ENCODE peak calls at places on chromosomes 12 and 14, in seven cellular contexts. F, Z, R, S, E, I and M are unnamed samples.

GRCh38 chr12:85466906-85467305 is 186.9 kb downstream of the ALX1 start:
- DNase-seq in F (no peak), Z (no peak), R (no peak), S (no peak), E (no peak), I (no peak), M (no peak)

GRCh38 chr12:20369164-20370000 is 1.0 kb downstream of the PDE3A start:
- DNase-seq in F (peak), Z (peak), R (peak), S (peak), E (peak), I (no peak), M (peak)

GRCh38 chr12:2319747-2320146 is 267.0 kb downstream of the CACNA1C start:
- DNase-seq in F (no peak), Z (peak), R (peak), S (no peak), E (no peak), I (no peak), M (no peak)

GRCh38 chr12:6606331-6607131 is 648 bp downstream of the CHD4 start:
- DNase-seq in F (peak), Z (peak), R (no peak), S (peak), E (peak), I (peak), M (peak)

GRCh38 chr14:100574642-100575031 is 12.6 kb downstream of the BEGAIN start:
- DNase-seq in F (no peak), Z (no peak), R (no peak), S (no peak), E (no peak), I (no peak), M (no peak)

GRCh38 chr12:57005980-57006808 is at the start of gene ZBTB39:
- DNase-seq in F (peak), Z (peak), R (peak), S (peak), E (peak), I (peak), M (peak)

GRCh38 chr12:45566257-45566656 is 163.2 kb upstream of the ARID2 start:
- DNase-seq in F (no peak), Z (no peak), R (no peak), S (no peak), E (no peak), I (no peak), M (no peak)

GRCh38 chr14:32509632-32510187 is 180.6 kb downstream of the AKAP6 start:
- DNase-seq in F (no peak), Z (peak), R (peak), S (no peak), E (peak), I (no peak), M (no peak)

GRCh38 chr12:113228394-113229028 is 7.2 kb downstream of the TPCN1 start:
- DNase-seq in F (no peak), Z (no peak), R (no peak), S (no peak), E (no peak), I (no peak), M (no peak)

GRCh38 chr14:99356031-99356430 is 84.0 kb upstream of the BCL11B start:
- DNase-seq in F (no peak), Z (no peak), R (no peak), S (no peak), E (no peak), I (no peak), M (no peak)

GRCh38 chr12:57434517-57435223 is at the start of gene INHBC:
- DNase-seq in F (peak), Z (no peak), R (no peak), S (no peak), E (no peak), I (no peak), M (no peak)

GRCh38 chr14:102967506-102967795 is 45.0 kb downstream of the AMN start:
- DNase-seq in F (no peak), Z (no peak), R (no peak), S (no peak), E (no peak), I (no peak), M (no peak)

GRCh38 chr12:109389146-109389545 is 41.4 kb downstream of the MYO1H start:
- DNase-seq in F (no peak), Z (no peak), R (no peak), S (no peak), E (no peak), I (peak), M (peak)

GRCh38 chr14:64970776-64971451 is 1.2 kb downstream of the RAB15 start:
- DNase-seq in F (no peak), Z (no peak), R (peak), S (no peak), E (no peak), I (no peak), M (no peak)

GRCh38 chr12:93578221-93578620 is 5.7 kb downstream of the SOCS2 start:
- DNase-seq in F (no peak), Z (no peak), R (no peak), S (no peak), E (no peak), I (no peak), M (no peak)

GRCh38 chr12:68403296-68403695 is 71.1 kb upstream of the MDM1 start:
- DNase-seq in F (no peak), Z (no peak), R (peak), S (no peak), E (no peak), I (no peak), M (no peak)

GRCh38 chr14:91363776-91364523 is 53.7 kb downstream of the CCDC88C start:
- DNase-seq in F (no peak), Z (no peak), R (no peak), S (no peak), E (no peak), I (peak), M (no peak)

GRCh38 chr12:1935700-1936378 is 17.4 kb upstream of the CACNA2D4 start:
- DNase-seq in F (no peak), Z (no peak), R (no peak), S (peak), E (no peak), I (no peak), M (no peak)

GRCh38 chr12:96210376-96211055 is 16.3 kb downstream of the ELK3 start:
- DNase-seq in F (no peak), Z (no peak), R (no peak), S (no peak), E (no peak), I (peak), M (no peak)

GRCh38 chr12:19498099-19498498 is 58.8 kb downstream of the AEBP2 start:
- DNase-seq in F (no peak), Z (peak), R (no peak), S (no peak), E (no peak), I (no peak), M (no peak)

GRCh38 chr14:41257476-41257875 is 349.2 kb upstream of the LRFN5 start:
- DNase-seq in F (no peak), Z (no peak), R (no peak), S (no peak), E (no peak), I (no peak), M (no peak)

GRCh38 chr12:130764475-130765185 is 48.5 kb upstream of the RIMBP2 start:
- DNase-seq in F (no peak), Z (peak), R (peak), S (no peak), E (no peak), I (peak), M (peak)

GRCh38 chr12:115075552-115076170 is 391.7 kb upstream of the TBX3 start:
- DNase-seq in F (no peak), Z (no peak), R (no peak), S (no peak), E (no peak), I (no peak), M (no peak)

GRCh38 chr14:61145903-61146411 is 135.2 kb downstream of the TMEM30B start:
- DNase-seq in F (no peak), Z (peak), R (peak), S (no peak), E (peak), I (no peak), M (no peak)

GRCh38 chr12:92582466-92582865 is 120.3 kb upstream of the PLEKHG7 start:
- DNase-seq in F (no peak), Z (no peak), R (no peak), S (no peak), E (no peak), I (no peak), M (no peak)

GRCh38 chr14:37559386-37559785 is 35.7 kb downstream of the FOXA1 start:
- DNase-seq in F (no peak), Z (no peak), R (peak), S (no peak), E (no peak), I (no peak), M (no peak)

GRCh38 chr12:111330800-111331752 is 37.8 kb downstream of the PHETA1 start:
- DNase-seq in F (no peak), Z (peak), R (peak), S (no peak), E (no peak), I (peak), M (no peak)

GRCh38 chr12:76888775-76889174 is 10.0 kb upstream of the CSRP2 start:
- DNase-seq in F (no peak), Z (no peak), R (no peak), S (no peak), E (no peak), I (no peak), M (no peak)

GRCh38 chr14:101761881-101762529 is 496 bp downstream of the PPP2R5C start:
- DNase-seq in F (no peak), Z (peak), R (no peak), S (peak), E (peak), I (peak), M (peak)

GRCh38 chr14:92958373-92959188 is 35.6 kb downstream of the CHGA start:
- DNase-seq in F (no peak), Z (no peak), R (no peak), S (no peak), E (no peak), I (no peak), M (no peak)

GRCh38 chr14:28240909-28241308 is 525.7 kb upstream of the FOXG1 start:
- DNase-seq in F (no peak), Z (no peak), R (no peak), S (no peak), E (no peak), I (no peak), M (no peak)

GRCh38 chr14:77864580-77864979 is 64.7 kb downstream of the ADCK1 start:
- DNase-seq in F (no peak), Z (no peak), R (no peak), S (no peak), E (no peak), I (no peak), M (no peak)

GRCh38 chr12:124454735-124455134 is 112.7 kb downstream of the NCOR2 start:
- DNase-seq in F (no peak), Z (peak), R (peak), S (no peak), E (no peak), I (peak), M (no peak)

GRCh38 chr14:28608438-28608837 is 158.1 kb upstream of the FOXG1 start:
- DNase-seq in F (no peak), Z (peak), R (no peak), S (no peak), E (no peak), I (no peak), M (no peak)

GRCh38 chr12:5808956-5809355 is 136.1 kb downstream of the ANO2 start:
- DNase-seq in F (no peak), Z (no peak), R (peak), S (no peak), E (no peak), I (no peak), M (no peak)

GRCh38 chr12:113407931-113408585 is 4.4 kb upstream of the SDS start:
- DNase-seq in F (no peak), Z (peak), R (peak), S (no peak), E (no peak), I (no peak), M (no peak)

GRCh38 chr14:105100931-105101330 is 35.7 kb upstream of the GPR132 start:
- DNase-seq in F (no peak), Z (no peak), R (no peak), S (no peak), E (no peak), I (no peak), M (no peak)

GRCh38 chr12:103468837-103469236 is 26.9 kb downstream of the C12orf42 start:
- DNase-seq in F (peak), Z (no peak), R (no peak), S (no peak), E (no peak), I (no peak), M (no peak)

GRCh38 chr14:21997300-21997699 is 323.7 kb upstream of the OR4E1 start:
- DNase-seq in F (peak), Z (no peak), R (no peak), S (no peak), E (no peak), I (peak), M (peak)
- TF ChIP-seq CTCF in F (no peak), Z (no peak), R (no peak), S (peak), E (no peak), I (peak), M (no peak)

GRCh38 chr12:10721654-10722501 is 1.2 kb downstream of the YBX3 start:
- DNase-seq in F (peak), Z (peak), R (peak), S (peak), E (peak), I (peak), M (peak)
- TF ChIP-seq CTCF in F (no peak), Z (no peak), R (no peak), S (no peak), E (no peak), I (no peak), M (no peak)

GRCh38 chr12:127270193-127270592 is 996.8 kb upstream of the TMEM132C start:
- DNase-seq in F (no peak), Z (peak), R (peak), S (no peak), E (no peak), I (no peak), M (no peak)
- TF ChIP-seq CTCF in F (no peak), Z (peak), R (peak), S (no peak), E (no peak), I (no peak), M (no peak)

DNA sequence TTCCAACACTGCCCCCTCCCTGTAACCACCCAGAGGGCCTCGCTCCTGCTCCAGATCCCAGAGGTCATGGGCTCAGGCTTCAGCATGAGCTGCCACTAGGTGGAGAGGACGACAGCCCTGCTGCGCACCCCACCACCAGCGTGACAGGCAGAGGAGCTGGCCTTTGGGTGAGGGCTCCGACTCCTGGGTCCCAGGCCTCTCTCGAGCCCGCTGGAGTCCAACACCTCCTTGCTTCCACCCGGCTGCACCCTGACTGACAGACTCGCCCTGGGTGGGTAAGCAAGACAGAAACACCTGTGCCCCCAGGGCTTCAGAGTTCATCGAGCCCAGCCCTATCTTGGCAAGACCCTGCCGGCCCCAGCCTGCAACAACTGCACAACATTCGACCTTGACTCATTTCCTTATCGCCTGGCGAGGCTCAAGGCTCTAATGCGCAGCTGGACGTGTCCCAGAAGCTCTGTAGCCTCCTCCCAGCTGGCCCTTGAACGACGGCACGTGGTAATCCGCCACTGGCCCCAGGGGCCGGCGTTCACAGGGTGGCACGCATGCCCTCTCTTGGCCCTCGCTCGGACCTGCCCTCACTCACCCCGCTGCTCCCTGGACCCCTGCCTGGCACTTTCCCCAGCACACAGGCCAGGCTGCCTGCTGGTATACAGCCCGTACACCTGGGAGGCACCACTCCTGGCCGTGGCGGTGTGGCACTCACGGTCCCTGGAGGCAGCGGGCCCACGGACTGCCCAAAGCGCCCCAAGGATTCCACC is 28.0 kb downstream of the VPS37B start:
- DNase-seq in F (peak), Z (no peak), R (no peak), S (no peak), E (no peak), I (no peak), M (no peak)
- TF ChIP-seq CTCF in F (no peak), Z (no peak), R (no peak), S (peak), E (no peak), I (peak), M (no peak)

GRCh38 chr12:118034429-118035193 is 18.1 kb downstream of the RFC5 start:
- DNase-seq in F (peak), Z (peak), R (peak), S (no peak), E (peak), I (no peak), M (no peak)
- TF ChIP-seq CTCF in F (no peak), Z (peak), R (peak), S (peak), E (no peak), I (no peak), M (peak)

DNA sequence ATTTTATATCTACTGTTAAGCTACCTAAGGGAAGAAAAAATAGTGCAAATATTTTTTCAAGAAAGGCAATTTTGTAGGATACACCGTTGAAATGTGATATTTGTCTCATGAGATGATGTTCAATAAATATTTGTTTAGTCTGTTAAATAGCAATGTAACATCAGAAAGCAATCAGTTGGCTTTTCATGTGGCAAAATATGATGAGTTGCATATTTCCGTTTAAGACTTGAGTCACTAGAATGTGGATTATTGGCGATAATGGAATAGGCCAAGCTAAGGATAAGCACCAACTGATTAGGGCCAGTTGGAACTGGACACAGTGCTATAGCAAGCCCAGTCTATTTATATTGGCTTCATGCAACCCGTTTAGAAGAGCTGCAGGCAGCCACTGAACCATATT is 250.4 kb upstream of the SLC16A7 start:
- DNase-seq in F (no peak), Z (no peak), R (no peak), S (no peak), E (no peak), I (no peak), M (no peak)
- TF ChIP-seq CTCF in F (no peak), Z (no peak), R (no peak), S (no peak), E (no peak), I (no peak), M (no peak)

GRCh38 chr12:24111101-24111500 is 161.6 kb upstream of the SOX5 start:
- DNase-seq in F (no peak), Z (no peak), R (no peak), S (no peak), E (no peak), I (no peak), M (no peak)

GRCh38 chr12:24111591-24111990 is 162.1 kb upstream of the SOX5 start:
- DNase-seq in F (no peak), Z (peak), R (no peak), S (no peak), E (no peak), I (no peak), M (no peak)

GRCh38 chr12:24113701-24114100 is 164.2 kb upstream of the SOX5 start:
- DNase-seq in F (no peak), Z (peak), R (no peak), S (no peak), E (no peak), I (no peak), M (no peak)

DNA sequence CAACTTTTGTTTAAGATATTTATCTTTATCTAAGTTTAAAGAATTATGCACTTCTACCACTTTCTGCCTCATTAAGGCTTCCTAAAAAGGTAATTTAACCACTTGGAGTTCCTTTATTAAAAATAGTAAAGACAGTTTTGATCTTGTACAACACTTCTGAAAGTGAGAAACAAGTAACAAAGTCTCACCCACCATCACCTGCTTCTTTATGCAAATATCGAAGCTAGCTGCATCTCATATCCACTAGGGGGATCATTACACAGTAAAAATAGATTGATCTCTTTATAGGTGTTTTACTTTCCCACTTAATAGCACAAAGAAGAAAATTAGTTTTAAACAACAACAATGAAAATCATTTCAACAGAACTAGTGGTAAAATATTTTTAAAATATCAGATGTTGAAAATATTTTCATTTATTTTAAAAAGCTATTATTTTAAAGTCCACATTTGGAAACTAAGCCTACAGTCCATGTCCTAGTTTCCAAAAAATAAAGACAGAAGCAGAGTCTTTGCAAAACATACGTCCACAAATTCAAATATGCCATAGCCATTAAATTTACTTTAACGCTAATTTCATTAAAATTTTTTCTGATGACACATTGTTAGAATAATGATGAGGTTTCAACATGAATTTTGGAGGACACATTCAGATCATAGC is 160.0 kb upstream of the SOX5 start:
- DNase-seq in F (no peak), Z (peak), R (no peak), S (no peak), E (no peak), I (peak), M (no peak)
- TF ChIP-seq CTCF in F (peak), Z (peak), R (peak), S (peak), E (no peak), I (peak), M (peak)

DNA sequence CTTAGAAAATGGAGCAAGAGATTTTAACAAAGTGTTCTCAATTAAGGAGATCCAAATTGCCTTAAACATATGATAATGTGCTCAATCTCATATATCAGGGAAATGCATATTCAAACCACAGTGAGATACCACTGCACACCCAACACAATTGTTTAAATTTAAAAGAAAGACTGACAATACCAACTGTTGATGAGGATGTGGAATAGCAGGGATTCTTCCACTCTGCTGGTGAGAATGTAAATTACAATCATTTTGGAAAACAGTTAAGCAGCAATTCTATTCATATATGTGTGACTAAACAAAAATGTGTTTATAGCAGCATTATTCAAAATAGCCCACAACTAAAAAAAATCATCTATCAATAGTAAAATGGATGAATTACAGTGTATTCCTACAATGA is 144.2 kb downstream of the KICS2 start:
- DNase-seq in F (no peak), Z (peak), R (no peak), S (no peak), E (no peak), I (no peak), M (no peak)
- TF ChIP-seq CTCF in F (no peak), Z (peak), R (peak), S (peak), E (no peak), I (peak), M (peak)